ENCODE peak calls at places on chromosome 22, in nine cellular contexts. Y is spleen, J is thyroid gland, X is transverse colon, S is body of pancreas, T is HCT116, Z is uterus, U is esophagus squamous epithelium, W is K562. G is an unnamed sample.

GRCh38 chr22:17896552-17896951 is 122.3 kb upstream of the BID start:
- DNase-seq in Y (no peak), J (no peak), X (no peak), S (peak; percentile 64), T (no peak), Z (no peak), U (no peak), W (no peak), G (no peak)

GRCh38 chr22:39142088-39142667 is 10.3 kb downstream of the CBX7 start:
- DNase-seq in Y (peak; percentile 77), J (no peak), X (no peak), S (no peak), T (no peak), Z (no peak), U (no peak), W (no peak), G (no peak)

GRCh38 chr22:29157759-29158535 is 47.7 kb upstream of the EMID1 start:
- DNase-seq in Y (peak; percentile 41), J (no peak), X (no peak), S (no peak), T (peak; percentile 15), Z (no peak), U (no peak), W (peak; percentile 47), G (no peak)

GRCh38 chr22:27800250-27801131 is 1.1 kb downstream of the MN1 start:
- DNase-seq in Y (no peak), J (peak; percentile 14), X (no peak), S (no peak), T (no peak), Z (no peak), U (no peak), W (no peak), G (no peak)

GRCh38 chr22:44698531-44699421 is 3.2 kb upstream of the PRR5 start:
- DNase-seq in Y (peak; percentile 79), J (no peak), X (no peak), S (no peak), T (no peak), Z (peak; percentile 59), U (no peak), W (no peak), G (no peak)

GRCh38 chr22:39350803-39351688 is 1.3 kb downstream of the SYNGR1 start:
- DNase-seq in Y (no peak), J (no peak), X (no peak), S (no peak), T (no peak), Z (no peak), U (no peak), W (no peak), G (no peak)

GRCh38 chr22:48749555-48750227 is 1078.0 kb downstream of the BRD1 start:
- DNase-seq in Y (no peak), J (no peak), X (no peak), S (no peak), T (no peak), Z (no peak), U (no peak), W (no peak), G (no peak)

GRCh38 chr22:36727927-36728488 is 24.5 kb upstream of the CACNG2 start:
- DNase-seq in Y (no peak), J (no peak), X (no peak), S (no peak), T (no peak), Z (no peak), U (no peak), W (no peak), G (no peak)

GRCh38 chr22:44765571-44766285 is 13.4 kb downstream of the ARHGAP8 start:
- DNase-seq in Y (peak; percentile 76), J (peak; percentile 59), X (no peak), S (peak; percentile 65), T (no peak), Z (no peak), U (no peak), W (no peak), G (no peak)

GRCh38 chr22:40276877-40277823 is 69.2 kb upstream of the ADSL start:
- DNase-seq in Y (no peak), J (no peak), X (no peak), S (peak; percentile 50), T (no peak), Z (no peak), U (no peak), W (no peak), G (no peak)

GRCh38 chr22:20020533-20021195 is at the start of gene TANGO2:
- DNase-seq in Y (peak; percentile 97), J (peak; percentile 93), X (peak; percentile 95), S (peak; percentile 96), T (peak; percentile 68), Z (peak; percentile 94), U (no peak), W (peak; percentile 100), G (peak; percentile 98)
- TF ChIP-seq POLR2A in Y (peak; percentile 70), J (peak; percentile 96), X (peak; percentile 75), S (peak; percentile 86), T (no peak), Z (peak; percentile 89), U (peak; percentile 81), W (no peak), G (peak; percentile 89)

GRCh38 chr22:50216684-50217520 is 16.1 kb downstream of the SELENOO start:
- DNase-seq in Y (no peak), J (no peak), X (no peak), S (no peak), T (no peak), Z (no peak), U (no peak), W (no peak), G (no peak)

GRCh38 chr22:50218996-50219727 is 18.4 kb downstream of the SELENOO start:
- DNase-seq in Y (no peak), J (peak; percentile 95), X (peak; percentile 89), S (peak; percentile 97), T (peak; percentile 18), Z (peak; percentile 82), U (no peak), W (peak; percentile 72), G (no peak)

GRCh38 chr22:50217543-50218152 is 16.8 kb downstream of the SELENOO start:
- DNase-seq in Y (no peak), J (no peak), X (no peak), S (no peak), T (no peak), Z (no peak), U (no peak), W (no peak), G (no peak)

GRCh38 chr22:50219800-50220602 is 19.2 kb downstream of the SELENOO start:
- DNase-seq in Y (no peak), J (no peak), X (no peak), S (no peak), T (no peak), Z (no peak), U (no peak), W (no peak), G (no peak)

DNA sequence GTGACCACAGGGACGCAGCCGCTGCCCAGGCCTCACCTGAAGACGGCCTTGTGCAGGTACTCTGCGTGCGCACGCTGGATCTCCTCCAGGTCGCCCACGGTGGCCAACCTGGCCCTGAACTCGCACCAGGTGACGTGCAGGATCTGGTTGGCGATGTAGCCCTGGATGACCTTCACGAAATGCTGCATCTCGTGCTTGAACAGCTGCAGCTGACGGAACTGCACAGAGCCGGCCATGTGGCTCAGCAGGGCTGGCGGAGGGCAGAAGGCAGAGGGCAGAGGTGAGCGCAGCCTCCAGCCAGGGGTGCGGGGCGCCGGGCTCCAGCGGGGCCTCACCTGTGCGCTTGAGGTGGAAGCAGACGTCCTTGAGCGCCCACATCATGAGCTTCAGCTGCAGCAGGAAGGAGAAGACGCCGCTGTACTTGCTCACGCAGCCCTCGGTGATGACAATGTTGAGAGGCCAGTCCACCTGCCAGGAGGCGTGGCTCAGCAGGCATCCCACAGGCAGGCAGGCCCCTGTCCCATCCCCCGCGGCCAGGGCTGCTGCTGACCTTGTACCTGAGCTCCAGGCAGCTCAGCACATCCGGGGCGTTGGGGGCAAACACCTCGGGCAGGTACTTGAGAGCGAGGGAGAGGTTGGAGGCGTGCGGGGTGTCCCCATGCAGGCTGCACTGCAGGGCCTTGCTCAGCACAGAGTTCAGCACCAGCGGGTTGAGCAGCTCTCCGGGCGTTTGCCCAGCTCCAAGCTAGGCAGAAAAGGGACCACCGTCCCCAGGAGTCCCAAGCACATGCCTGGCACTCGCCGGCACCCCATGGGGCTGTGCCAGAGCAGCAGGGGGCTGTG is 17.6 kb downstream of the SELENOO start:
- DNase-seq in Y (no peak), J (no peak), X (no peak), S (peak; percentile 45), T (no peak), Z (no peak), U (no peak), W (no peak), G (no peak)
- TF ChIP-seq POLR2A in Y (no peak), J (no peak), X (no peak), S (no peak), T (no peak), Z (no peak), U (no peak), W (peak; percentile 16), G (no peak)

GRCh38 chr22:43081968-43082367 is 7.2 kb downstream of the TTLL1 start:
- DNase-seq in Y (no peak), J (no peak), X (no peak), S (no peak), T (no peak), Z (no peak), U (no peak), W (no peak), G (no peak)

GRCh38 chr22:43079742-43080141 is 9.4 kb downstream of the TTLL1 start:
- DNase-seq in Y (no peak), J (no peak), X (no peak), S (no peak), T (no peak), Z (no peak), U (no peak), W (no peak), G (no peak)

GRCh38 chr22:43077121-43077877 is 11.9 kb downstream of the TTLL1 start:
- DNase-seq in Y (no peak), J (no peak), X (peak; percentile 19), S (no peak), T (no peak), Z (no peak), U (no peak), W (no peak), G (no peak)

GRCh38 chr22:43078522-43078921 is 10.7 kb downstream of the TTLL1 start:
- DNase-seq in Y (no peak), J (no peak), X (peak; percentile 78), S (no peak), T (no peak), Z (no peak), U (no peak), W (peak; percentile 21), G (no peak)
- TF ChIP-seq POLR2A in Y (no peak), J (no peak), X (no peak), S (no peak), T (no peak), Z (no peak), U (no peak), W (no peak), G (no peak)

DNA sequence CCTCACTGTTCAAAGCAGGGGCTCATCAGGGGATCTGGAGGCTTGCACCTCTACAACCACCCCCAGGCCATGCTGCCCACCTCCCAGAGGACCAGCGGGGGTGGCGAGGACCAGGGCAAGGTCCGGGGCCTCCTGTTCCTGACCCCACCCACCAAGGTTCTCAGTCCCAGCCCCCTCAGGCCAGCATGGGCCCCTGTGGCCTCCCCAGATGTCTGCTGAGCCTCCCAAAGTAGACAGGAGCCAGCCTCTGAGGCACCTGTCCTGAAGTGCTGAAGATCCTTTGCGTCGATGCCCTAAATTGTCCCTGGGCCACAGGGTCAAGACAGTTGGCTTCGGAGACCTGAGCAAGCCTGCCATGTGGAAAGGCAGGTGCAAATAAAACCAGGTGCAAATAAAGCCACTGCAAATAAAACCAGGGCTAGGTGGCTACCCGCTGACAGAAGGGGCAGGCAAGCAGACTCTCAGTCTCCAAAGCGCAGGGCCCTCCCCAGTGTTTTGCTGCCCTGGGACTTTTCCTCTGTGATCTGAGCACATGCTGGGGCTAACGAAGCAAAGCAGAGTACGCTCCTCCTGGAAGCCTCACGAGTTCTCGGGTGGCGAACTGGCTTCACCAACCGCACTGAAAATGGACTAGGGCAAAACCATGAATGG is 22.4 kb upstream of the ARFGAP3 start:
- DNase-seq in Y (no peak), J (no peak), X (no peak), S (peak; percentile 55), T (no peak), Z (no peak), U (no peak), W (no peak), G (no peak)
- TF ChIP-seq POLR2A in Y (no peak), J (no peak), X (no peak), S (no peak), T (no peak), Z (no peak), U (no peak), W (no peak), G (no peak)